ENCODE peak calls at places on chromosome 2, in ten cellular contexts. One of them, this sample, is unnamed.
A peak's percentile ranks its signal among the peaks of the same experiment; 100 is the strongest.

GRCh38 chr2:236180831-236181453 is 12.8 kb upstream of the GBX2 start:
- DNase-seq in MV-4-11: peak; percentile 29
- DNase-seq in activated naive CD4-positive, alpha-beta T cell treated with anti-CD3 and anti-CD28 coated beads, Interleukin-2, amount 50 U/mL, for 72 hours: peak; percentile 51
- DNase-seq in fibroblast of mammary gland: peak; percentile 70
- DNase-seq in HTR-8/SVneo: peak; percentile 82
- DNase-seq in activated T-helper 1 cell treated with anti-CD3 and anti-CD28 coated beads, Interleukin-2, amount 50 U/mL, for 16 hours: no peak
- DNase-seq in GDM1: no peak
- DNase-seq in nephron progenitor cell: peak; percentile 83
- DNase-seq in GF-D8: no peak
- DNase-seq in T-helper 1 cell: no peak
- DNase-seq in this sample: no peak

GRCh38 chr2:218002792-218003191 is at the start of gene TNS1:
- DNase-seq in MV-4-11: no peak
- DNase-seq in activated naive CD4-positive, alpha-beta T cell treated with anti-CD3 and anti-CD28 coated beads, Interleukin-2, amount 50 U/mL, for 72 hours: no peak
- DNase-seq in fibroblast of mammary gland: peak; percentile 76
- DNase-seq in HTR-8/SVneo: no peak
- DNase-seq in activated T-helper 1 cell treated with anti-CD3 and anti-CD28 coated beads, Interleukin-2, amount 50 U/mL, for 16 hours: no peak
- DNase-seq in GDM1: no peak
- DNase-seq in nephron progenitor cell: peak; percentile 45
- DNase-seq in GF-D8: no peak
- DNase-seq in T-helper 1 cell: no peak
- DNase-seq in this sample: no peak

GRCh38 chr2:58968885-58969284 is 727.8 kb upstream of the FANCL start:
- DNase-seq in MV-4-11: no peak
- DNase-seq in activated naive CD4-positive, alpha-beta T cell treated with anti-CD3 and anti-CD28 coated beads, Interleukin-2, amount 50 U/mL, for 72 hours: no peak
- DNase-seq in fibroblast of mammary gland: no peak
- DNase-seq in HTR-8/SVneo: no peak
- DNase-seq in activated T-helper 1 cell treated with anti-CD3 and anti-CD28 coated beads, Interleukin-2, amount 50 U/mL, for 16 hours: no peak
- DNase-seq in GDM1: no peak
- DNase-seq in nephron progenitor cell: no peak
- DNase-seq in GF-D8: no peak
- DNase-seq in T-helper 1 cell: no peak
- DNase-seq in this sample: no peak

GRCh38 chr2:211455225-211455841 is 898.9 kb downstream of the CPS1 start:
- DNase-seq in MV-4-11: no peak
- DNase-seq in activated naive CD4-positive, alpha-beta T cell treated with anti-CD3 and anti-CD28 coated beads, Interleukin-2, amount 50 U/mL, for 72 hours: peak; percentile 3
- DNase-seq in fibroblast of mammary gland: peak; percentile 50
- DNase-seq in HTR-8/SVneo: peak; percentile 18
- DNase-seq in activated T-helper 1 cell treated with anti-CD3 and anti-CD28 coated beads, Interleukin-2, amount 50 U/mL, for 16 hours: no peak
- DNase-seq in GDM1: no peak
- DNase-seq in nephron progenitor cell: peak; percentile 41
- DNase-seq in GF-D8: no peak
- DNase-seq in T-helper 1 cell: no peak
- DNase-seq in this sample: no peak

GRCh38 chr2:95025406-95026319 is at the start of gene MAL:
- DNase-seq in MV-4-11: no peak
- DNase-seq in activated naive CD4-positive, alpha-beta T cell treated with anti-CD3 and anti-CD28 coated beads, Interleukin-2, amount 50 U/mL, for 72 hours: peak; percentile 70
- DNase-seq in fibroblast of mammary gland: no peak
- DNase-seq in HTR-8/SVneo: no peak
- DNase-seq in activated T-helper 1 cell treated with anti-CD3 and anti-CD28 coated beads, Interleukin-2, amount 50 U/mL, for 16 hours: peak; percentile 54
- DNase-seq in GDM1: no peak
- DNase-seq in nephron progenitor cell: peak; percentile 52
- DNase-seq in GF-D8: no peak
- DNase-seq in T-helper 1 cell: peak; percentile 50
- DNase-seq in this sample: no peak

GRCh38 chr2:159971365-159972122 is 90.9 kb downstream of the PLA2R1 start:
- DNase-seq in MV-4-11: peak; percentile 86
- DNase-seq in activated naive CD4-positive, alpha-beta T cell treated with anti-CD3 and anti-CD28 coated beads, Interleukin-2, amount 50 U/mL, for 72 hours: no peak
- DNase-seq in fibroblast of mammary gland: no peak
- DNase-seq in HTR-8/SVneo: no peak
- DNase-seq in activated T-helper 1 cell treated with anti-CD3 and anti-CD28 coated beads, Interleukin-2, amount 50 U/mL, for 16 hours: no peak
- DNase-seq in GDM1: no peak
- DNase-seq in nephron progenitor cell: no peak
- DNase-seq in GF-D8: peak; percentile 25
- DNase-seq in T-helper 1 cell: no peak
- DNase-seq in this sample: no peak

GRCh38 chr2:45264227-45265225 is 255.3 kb upstream of the SIX2 start:
- DNase-seq in MV-4-11: no peak
- DNase-seq in activated naive CD4-positive, alpha-beta T cell treated with anti-CD3 and anti-CD28 coated beads, Interleukin-2, amount 50 U/mL, for 72 hours: no peak
- DNase-seq in fibroblast of mammary gland: peak; percentile 90
- DNase-seq in HTR-8/SVneo: no peak
- DNase-seq in activated T-helper 1 cell treated with anti-CD3 and anti-CD28 coated beads, Interleukin-2, amount 50 U/mL, for 16 hours: no peak
- DNase-seq in GDM1: no peak
- DNase-seq in nephron progenitor cell: no peak
- DNase-seq in GF-D8: no peak
- DNase-seq in T-helper 1 cell: no peak
- DNase-seq in this sample: no peak

GRCh38 chr2:20745924-20746555 is 76.9 kb downstream of the LDAH start:
- DNase-seq in MV-4-11: no peak
- DNase-seq in activated naive CD4-positive, alpha-beta T cell treated with anti-CD3 and anti-CD28 coated beads, Interleukin-2, amount 50 U/mL, for 72 hours: no peak
- DNase-seq in fibroblast of mammary gland: no peak
- DNase-seq in HTR-8/SVneo: no peak
- DNase-seq in activated T-helper 1 cell treated with anti-CD3 and anti-CD28 coated beads, Interleukin-2, amount 50 U/mL, for 16 hours: no peak
- DNase-seq in GDM1: no peak
- DNase-seq in nephron progenitor cell: no peak
- DNase-seq in GF-D8: no peak
- DNase-seq in T-helper 1 cell: no peak
- DNase-seq in this sample: no peak

GRCh38 chr2:144354953-144355352 is 165.0 kb downstream of the ZEB2 start:
- DNase-seq in MV-4-11: no peak
- DNase-seq in activated naive CD4-positive, alpha-beta T cell treated with anti-CD3 and anti-CD28 coated beads, Interleukin-2, amount 50 U/mL, for 72 hours: no peak
- DNase-seq in fibroblast of mammary gland: peak; percentile 99
- DNase-seq in HTR-8/SVneo: no peak
- DNase-seq in activated T-helper 1 cell treated with anti-CD3 and anti-CD28 coated beads, Interleukin-2, amount 50 U/mL, for 16 hours: no peak
- DNase-seq in GDM1: no peak
- DNase-seq in nephron progenitor cell: no peak
- DNase-seq in GF-D8: no peak
- DNase-seq in T-helper 1 cell: no peak
- DNase-seq in this sample: no peak

This sample was measured in type B pancreatic cell.